ENCODE peak calls at places on chromosomes 4 and X, in four cellular contexts. One of them, this sample, is unnamed.

GRCh38 chrX:20455001-20455400 is 188.3 kb upstream of the RPS6KA3 start:
- DNase-seq in left ventricle myocardium inferior: no peak
- DNase-seq in iPS DF 6.9: no peak
- DNase-seq in CD4-positive, alpha-beta memory T cell: no peak
- DNase-seq in this sample: no peak

GRCh38 chr4:139153411-139154133 is 23.4 kb downstream of the ELF2 start:
- DNase-seq in left ventricle myocardium inferior: no peak
- DNase-seq in iPS DF 6.9: no peak
- DNase-seq in CD4-positive, alpha-beta memory T cell: no peak
- DNase-seq in this sample: no peak

GRCh38 chrX:139933904-139934303 is 1.1 kb upstream of the ATP11C start:
- DNase-seq in left ventricle myocardium inferior: no peak
- DNase-seq in iPS DF 6.9: no peak
- DNase-seq in CD4-positive, alpha-beta memory T cell: no peak
- DNase-seq in this sample: no peak

GRCh38 chr4:84418032-84418709 is 80.9 kb downstream of the NKX6-1 start:
- DNase-seq in left ventricle myocardium inferior: no peak
- DNase-seq in iPS DF 6.9: no peak
- DNase-seq in CD4-positive, alpha-beta memory T cell: no peak
- DNase-seq in this sample: no peak

GRCh38 chrX:105273326-105273725 is 52.8 kb upstream of the TEX13A start:
- DNase-seq in left ventricle myocardium inferior: no peak
- DNase-seq in iPS DF 6.9: no peak
- DNase-seq in CD4-positive, alpha-beta memory T cell: no peak
- DNase-seq in this sample: no peak

GRCh38 chrX:46255066-46255465 is 290.2 kb downstream of the ZNF674 start:
- DNase-seq in left ventricle myocardium inferior: no peak
- DNase-seq in iPS DF 6.9: no peak
- DNase-seq in CD4-positive, alpha-beta memory T cell: no peak
- DNase-seq in this sample: no peak

GRCh38 chr4:158020175-158020574 is 152.7 kb downstream of the GASK1B start:
- DNase-seq in left ventricle myocardium inferior: no peak
- DNase-seq in iPS DF 6.9: no peak
- DNase-seq in CD4-positive, alpha-beta memory T cell: no peak
- DNase-seq in this sample: no peak

GRCh38 chrX:148938348-148938747 is 437.9 kb downstream of the AFF2 start:
- DNase-seq in left ventricle myocardium inferior: no peak
- DNase-seq in iPS DF 6.9: no peak
- DNase-seq in CD4-positive, alpha-beta memory T cell: no peak
- DNase-seq in this sample: no peak

GRCh38 chr4:99683913-99684312 is 26.3 kb upstream of the C4orf54 start:
- DNase-seq in left ventricle myocardium inferior: no peak
- DNase-seq in iPS DF 6.9: no peak
- DNase-seq in CD4-positive, alpha-beta memory T cell: no peak
- DNase-seq in this sample: no peak

GRCh38 chrX:68901512-68901911 is 72.7 kb downstream of the EFNB1 start:
- DNase-seq in left ventricle myocardium inferior: no peak
- DNase-seq in iPS DF 6.9: no peak
- DNase-seq in CD4-positive, alpha-beta memory T cell: no peak
- DNase-seq in this sample: no peak

GRCh38 chr4:180960758-180961401 is 1282.3 kb upstream of the TENM3 start:
- DNase-seq in left ventricle myocardium inferior: no peak
- DNase-seq in iPS DF 6.9: no peak
- DNase-seq in CD4-positive, alpha-beta memory T cell: no peak
- DNase-seq in this sample: no peak
- H3K27ac ChIP-seq in left ventricle myocardium inferior: no peak
- H3K27ac ChIP-seq in iPS DF 6.9: no peak
- H3K27ac ChIP-seq in CD4-positive, alpha-beta memory T cell: no peak
- H3K27ac ChIP-seq in this sample: no peak

GRCh38 chr4:110486226-110486625 is 10.3 kb downstream of the ENPEP start:
- DNase-seq in left ventricle myocardium inferior: no peak
- DNase-seq in iPS DF 6.9: no peak
- DNase-seq in CD4-positive, alpha-beta memory T cell: no peak
- DNase-seq in this sample: no peak

GRCh38 chr4:110485452-110485851 is 9.5 kb downstream of the ENPEP start:
- DNase-seq in left ventricle myocardium inferior: no peak
- DNase-seq in iPS DF 6.9: no peak
- DNase-seq in CD4-positive, alpha-beta memory T cell: no peak
- DNase-seq in this sample: no peak

GRCh38 chr4:110483516-110483915 is 7.6 kb downstream of the ENPEP start:
- DNase-seq in left ventricle myocardium inferior: no peak
- DNase-seq in iPS DF 6.9: no peak
- DNase-seq in CD4-positive, alpha-beta memory T cell: no peak
- DNase-seq in this sample: no peak

GRCh38 chr4:110484029-110484428 is 8.1 kb downstream of the ENPEP start:
- DNase-seq in left ventricle myocardium inferior: no peak
- DNase-seq in iPS DF 6.9: no peak
- DNase-seq in CD4-positive, alpha-beta memory T cell: no peak
- DNase-seq in this sample: no peak

DNA sequence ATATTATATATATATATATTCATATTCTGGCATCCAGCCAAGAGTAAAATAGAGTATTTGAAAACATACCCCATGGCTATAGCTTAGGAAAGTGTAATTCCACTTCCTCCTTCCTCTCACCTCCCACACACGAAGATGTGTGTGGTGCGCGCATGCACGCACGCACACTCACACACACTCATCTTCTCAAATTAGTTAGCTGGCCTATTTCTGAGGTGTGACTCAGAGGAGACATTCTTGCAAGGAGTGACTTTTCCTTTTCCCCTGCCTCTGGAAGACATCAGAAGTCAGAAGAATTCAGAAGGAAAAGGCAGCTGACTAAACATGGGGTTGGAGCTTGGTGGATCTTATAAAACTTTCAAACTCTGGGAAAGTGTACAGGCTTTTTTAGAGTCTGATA is 8.8 kb downstream of the ENPEP start:
- DNase-seq in left ventricle myocardium inferior: no peak
- DNase-seq in iPS DF 6.9: no peak
- DNase-seq in CD4-positive, alpha-beta memory T cell: no peak
- DNase-seq in this sample: no peak
- H3K27ac ChIP-seq in left ventricle myocardium inferior: peak
- H3K27ac ChIP-seq in iPS DF 6.9: no peak
- H3K27ac ChIP-seq in CD4-positive, alpha-beta memory T cell: no peak
- H3K27ac ChIP-seq in this sample: no peak

GRCh38 chrX:10579018-10579752 is 41.2 kb downstream of the MID1 start:
- DNase-seq in left ventricle myocardium inferior: no peak
- DNase-seq in iPS DF 6.9: no peak
- DNase-seq in CD4-positive, alpha-beta memory T cell: no peak
- DNase-seq in this sample: no peak

GRCh38 chrX:10577863-10578262 is 42.5 kb downstream of the MID1 start:
- DNase-seq in left ventricle myocardium inferior: no peak
- DNase-seq in iPS DF 6.9: no peak
- DNase-seq in CD4-positive, alpha-beta memory T cell: no peak
- DNase-seq in this sample: no peak

GRCh38 chrX:10582945-10583344 is 37.4 kb downstream of the MID1 start:
- DNase-seq in left ventricle myocardium inferior: no peak
- DNase-seq in iPS DF 6.9: no peak
- DNase-seq in CD4-positive, alpha-beta memory T cell: no peak
- DNase-seq in this sample: no peak

GRCh38 chrX:10579753-10580060 is 40.7 kb downstream of the MID1 start:
- DNase-seq in left ventricle myocardium inferior: no peak
- DNase-seq in iPS DF 6.9: no peak
- DNase-seq in CD4-positive, alpha-beta memory T cell: no peak
- DNase-seq in this sample: no peak

DNA sequence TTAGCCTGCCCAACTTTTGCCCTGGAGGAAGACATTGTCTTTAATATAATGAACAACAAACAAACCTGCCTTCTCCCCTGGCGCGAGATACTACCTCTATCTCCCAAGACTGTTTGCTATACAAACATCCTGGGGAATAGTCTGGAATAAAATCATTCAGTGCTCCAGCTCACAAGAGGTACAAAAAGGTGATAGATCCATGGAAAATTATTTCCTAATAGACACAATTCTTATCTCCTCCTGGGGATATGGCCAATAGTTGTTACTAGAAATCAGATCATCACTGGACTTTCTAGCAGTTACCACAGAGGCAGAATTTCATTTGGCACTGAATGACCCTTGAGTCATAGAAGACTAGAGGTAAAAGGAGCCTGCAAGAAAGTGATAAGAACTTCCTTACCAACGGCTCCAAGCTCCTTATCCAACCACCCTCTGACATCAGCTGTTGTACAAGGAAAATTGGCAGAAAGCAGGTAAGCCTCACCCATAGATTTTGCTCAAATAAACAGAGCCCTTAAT is 38.1 kb downstream of the MID1 start:
- DNase-seq in left ventricle myocardium inferior: no peak
- DNase-seq in iPS DF 6.9: no peak
- DNase-seq in CD4-positive, alpha-beta memory T cell: no peak
- DNase-seq in this sample: no peak
- H3K27ac ChIP-seq in left ventricle myocardium inferior: no peak
- H3K27ac ChIP-seq in iPS DF 6.9: no peak
- H3K27ac ChIP-seq in CD4-positive, alpha-beta memory T cell: no peak
- H3K27ac ChIP-seq in this sample: no peak

GRCh38 chrX:50200907-50201306 is at the start of gene AKAP4:
- DNase-seq in left ventricle myocardium inferior: no peak
- DNase-seq in iPS DF 6.9: no peak
- DNase-seq in CD4-positive, alpha-beta memory T cell: no peak
- DNase-seq in this sample: no peak
- H3K27ac ChIP-seq in left ventricle myocardium inferior: peak
- H3K27ac ChIP-seq in iPS DF 6.9: no peak
- H3K27ac ChIP-seq in CD4-positive, alpha-beta memory T cell: no peak
- H3K27ac ChIP-seq in this sample: no peak